ENCODE peak calls at places on chromosomes 6 and 20, in six cellular contexts. P is HCT116, H is heart left ventricle, N is NB4, J is IMR-90, Q is adrenal gland. F is an unnamed sample.
A peak's percentile ranks its signal among the peaks of the same experiment; 100 is the strongest.

GRCh38 chr20:37297066-37297736 is 7.7 kb downstream of the MANBAL start:
- DNase-seq in P (no peak), H (no peak), N (no peak), J (peak; percentile 84), Q (peak; percentile 42), F (no peak)

GRCh38 chr6:108961985-108962384 is 113.8 kb downstream of the ARMC2 start:
- DNase-seq in P (no peak), H (no peak), N (no peak), J (peak; percentile 90), Q (no peak), F (no peak)

GRCh38 chr6:104326173-104327001 is 533.3 kb downstream of the HACE1 start:
- DNase-seq in P (no peak), H (no peak), N (peak; percentile 66), J (no peak), Q (no peak), F (no peak)

GRCh38 chr6:14758421-14759043 is 487.3 kb upstream of the JARID2 start:
- DNase-seq in P (no peak), H (no peak), N (peak; percentile 74), J (peak; percentile 30), Q (no peak), F (no peak)

GRCh38 chr20:60020251-60020650 is 62.0 kb downstream of the CDH26 start:
- DNase-seq in P (no peak), H (no peak), N (no peak), J (no peak), Q (no peak), F (no peak)

GRCh38 chr6:7402746-7403145 is 13.1 kb downstream of the RIOK1 start:
- DNase-seq in P (no peak), H (no peak), N (no peak), J (no peak), Q (no peak), F (no peak)

GRCh38 chr6:48136856-48137255 is 25.9 kb upstream of the PTCHD4 start:
- DNase-seq in P (no peak), H (no peak), N (no peak), J (no peak), Q (no peak), F (no peak)

GRCh38 chr6:38579010-38579628 is 60.6 kb downstream of the BTBD9 start:
- DNase-seq in P (no peak), H (no peak), N (peak; percentile 8), J (peak; percentile 24), Q (no peak), F (peak; percentile 17)

GRCh38 chr6:130296854-130297253 is 69.0 kb upstream of the TMEM200A start:
- DNase-seq in P (peak; percentile 8), H (no peak), N (no peak), J (no peak), Q (no peak), F (no peak)

GRCh38 chr20:47860049-47860830 is 75.0 kb upstream of the SULF2 start:
- DNase-seq in P (no peak), H (no peak), N (no peak), J (no peak), Q (no peak), F (no peak)

GRCh38 chr20:6767536-6768227 is at the start of gene BMP2:
- DNase-seq in P (no peak), H (peak; percentile 55), N (peak; percentile 85), J (peak; percentile 50), Q (peak; percentile 32), F (peak; percentile 76)

GRCh38 chr6:286681-287499 is 5.4 kb upstream of the DUSP22 start:
- DNase-seq in P (no peak), H (no peak), N (no peak), J (no peak), Q (no peak), F (no peak)

GRCh38 chr20:58233393-58233792 is 4.9 kb upstream of the ANKRD60 start:
- DNase-seq in P (no peak), H (no peak), N (no peak), J (no peak), Q (no peak), F (no peak)

GRCh38 chr6:20454201-20454824 is 52.6 kb downstream of the E2F3 start:
- DNase-seq in P (no peak), H (no peak), N (no peak), J (no peak), Q (no peak), F (peak; percentile 55)

GRCh38 chr6:143536866-143537691 is 25.6 kb upstream of the FUCA2 start:
- DNase-seq in P (peak; percentile 41), H (peak; percentile 69), N (peak; percentile 91), J (peak; percentile 63), Q (peak; percentile 65), F (peak; percentile 54)
- TF ChIP-seq POLR2A in P (no peak), H (no peak), N (no peak), J (no peak), Q (no peak), F (no peak)

GRCh38 chr20:44404204-44405181 is 49.0 kb downstream of the HNF4A start:
- DNase-seq in P (no peak), H (no peak), N (no peak), J (no peak), Q (no peak), F (no peak)
- TF ChIP-seq POLR2A in P (no peak), H (no peak), N (no peak), J (no peak), Q (no peak), F (no peak)

GRCh38 chr20:32287231-32287638 is 9.8 kb downstream of the KIF3B start:
- DNase-seq in P (no peak), H (no peak), N (no peak), J (no peak), Q (no peak), F (no peak)

GRCh38 chr20:32285082-32285620 is 7.7 kb downstream of the KIF3B start:
- DNase-seq in P (no peak), H (no peak), N (no peak), J (no peak), Q (no peak), F (peak; percentile 18)

GRCh38 chr20:32288225-32288849 is 10.9 kb downstream of the KIF3B start:
- DNase-seq in P (no peak), H (no peak), N (no peak), J (no peak), Q (no peak), F (no peak)

GRCh38 chr20:32282461-32282860 is 5.0 kb downstream of the KIF3B start:
- DNase-seq in P (no peak), H (peak; percentile 68), N (no peak), J (no peak), Q (no peak), F (no peak)

DNA sequence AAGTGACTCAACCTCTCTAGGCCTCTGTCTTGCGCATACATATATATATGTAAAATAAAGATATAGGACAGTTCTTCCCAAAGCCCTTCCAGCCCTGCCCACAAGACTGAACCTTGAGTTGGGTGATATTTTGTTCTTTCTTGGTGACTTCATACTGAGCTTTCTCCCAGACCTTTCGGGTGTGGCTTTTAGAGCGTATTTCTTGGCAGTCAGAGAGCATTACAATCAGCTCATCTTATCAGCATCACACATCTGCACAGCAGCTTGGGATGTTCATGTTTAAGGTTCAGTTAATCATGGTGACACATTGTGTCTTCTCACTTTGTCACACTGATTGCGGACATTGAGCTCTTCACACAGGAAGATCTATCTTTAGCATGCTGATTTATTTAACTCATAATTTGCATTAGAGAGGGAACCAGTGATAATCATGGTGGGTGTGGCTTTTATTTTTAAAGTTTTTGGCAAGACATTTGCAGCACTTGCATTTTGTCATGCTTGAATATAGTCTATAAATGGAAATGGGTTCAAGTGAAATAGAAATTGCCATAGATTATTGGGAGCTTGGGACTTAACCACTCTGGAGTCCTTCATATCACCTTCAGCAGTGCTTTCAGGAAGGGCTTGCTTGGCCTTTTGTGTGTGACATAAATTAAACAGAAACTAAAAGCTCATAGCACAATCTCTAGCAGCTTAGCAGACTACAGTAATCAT is 8.3 kb downstream of the KIF3B start:
- DNase-seq in P (no peak), H (no peak), N (peak; percentile 42), J (peak; percentile 10), Q (no peak), F (peak; percentile 97)
- TF ChIP-seq POLR2A in P (no peak), H (no peak), N (no peak), J (no peak), Q (no peak), F (no peak)

DNA sequence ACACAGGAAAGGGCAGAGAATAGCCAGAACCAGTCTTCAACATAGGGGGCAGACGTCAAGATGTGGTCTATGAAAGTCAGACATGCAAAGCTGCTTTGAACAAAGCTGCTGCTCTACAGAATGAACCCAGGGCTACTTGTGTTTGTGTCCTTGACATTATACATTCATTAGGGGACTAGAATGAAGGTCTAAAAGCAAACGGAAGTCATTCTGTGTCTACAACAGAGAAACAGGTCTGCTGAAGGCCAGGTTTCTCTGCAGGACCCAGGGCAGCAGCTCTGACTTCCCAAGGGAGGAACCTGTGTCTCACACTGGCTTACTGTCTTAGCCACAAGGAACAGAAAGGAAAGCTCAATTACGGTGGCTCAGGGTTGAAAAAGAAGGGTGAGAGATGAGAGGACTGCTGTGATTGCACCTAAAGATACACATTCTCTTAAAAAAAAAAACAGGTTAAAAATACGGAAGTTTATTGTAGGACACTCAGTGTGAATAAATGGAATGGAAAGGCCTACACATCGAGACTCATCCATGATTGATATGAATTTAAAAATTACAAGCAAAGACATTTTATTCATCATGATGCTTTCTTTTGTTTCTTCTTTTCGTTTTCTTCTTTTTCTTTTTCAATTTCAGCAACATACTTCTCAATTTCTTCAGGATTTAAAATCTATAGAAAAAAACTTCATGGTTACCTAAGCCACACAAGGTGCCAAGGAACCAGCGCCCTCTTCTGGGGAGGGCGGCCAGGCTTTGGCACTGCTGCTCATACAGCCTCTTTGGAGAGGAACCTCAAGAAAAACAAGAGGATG is 6.7 kb downstream of the PSMA7 start:
- DNase-seq in P (peak; percentile 44), H (no peak), N (peak; percentile 82), J (peak; percentile 68), Q (peak; percentile 76), F (peak; percentile 72)
- TF ChIP-seq POLR2A in P (no peak), H (no peak), N (no peak), J (no peak), Q (no peak), F (peak; percentile 12)

GRCh38 chr6:37170273-37171140 is 555 bp downstream of the PIM1 start:
- DNase-seq in P (no peak), H (peak; percentile 51), N (peak; percentile 71), J (peak; percentile 28), Q (peak; percentile 68), F (peak; percentile 74)
- TF ChIP-seq POLR2A in P (no peak), H (no peak), N (no peak), J (peak; percentile 38), Q (no peak), F (peak; percentile 91)

DNA sequence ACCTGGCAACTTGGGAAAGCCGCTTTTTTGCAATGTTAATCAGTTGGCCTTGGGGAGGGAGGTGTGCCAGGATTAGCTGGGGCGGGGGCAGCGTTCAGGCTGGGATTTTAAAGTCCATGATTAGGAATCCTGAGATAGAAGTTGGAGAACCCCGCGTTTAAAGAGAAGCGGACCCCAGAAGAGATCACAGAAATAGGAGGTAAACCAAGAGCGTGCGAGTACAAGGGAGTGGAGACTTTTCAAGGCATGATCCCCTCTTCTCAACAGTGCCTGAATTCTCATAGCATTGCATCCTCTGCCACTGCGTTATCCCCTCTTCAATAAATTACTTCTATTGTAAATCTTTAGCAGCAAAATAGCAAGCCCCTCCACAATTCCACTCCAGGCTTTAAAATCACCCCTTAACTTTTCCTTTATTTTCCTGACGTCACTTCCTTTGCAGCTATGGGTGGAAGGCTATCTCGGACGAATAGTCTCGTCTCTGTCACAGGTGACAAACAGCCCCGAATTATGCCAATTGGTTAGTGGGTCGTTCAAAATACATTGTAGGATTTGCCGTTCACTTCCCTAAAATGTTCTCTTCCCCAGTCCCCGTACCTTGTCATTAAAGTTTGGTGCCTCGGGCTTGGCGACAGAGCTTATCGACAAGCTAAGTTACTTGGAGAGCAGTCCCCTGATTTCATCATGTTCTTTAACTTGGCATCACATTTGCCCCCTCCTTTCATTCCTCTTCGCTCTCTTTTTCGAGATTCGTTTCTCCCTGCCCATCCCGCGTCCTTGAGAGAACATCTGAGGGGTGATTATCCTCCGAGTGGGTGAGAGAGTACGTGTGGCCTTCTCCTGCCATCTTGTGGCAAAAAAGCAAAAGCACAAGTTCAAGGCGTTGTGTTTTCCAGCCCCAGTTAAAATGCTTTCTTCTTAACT is 17.1 kb downstream of the OR2B2 start:
- DNase-seq in P (peak; percentile 81), H (peak; percentile 63), N (peak; percentile 94), J (peak; percentile 88), Q (peak; percentile 75), F (peak; percentile 93)
- TF ChIP-seq POLR2A in P (peak; percentile 56), H (no peak), N (peak; percentile 35), J (no peak), Q (peak; percentile 36), F (peak; percentile 78)